ENCODE peak calls at places on chromosome 22, in six cellular contexts. U, P, F, Y, O and N are unnamed samples.

GRCh38 chr22:23183107-23183698 is 2.9 kb downstream of the BCR start:
- DNase-seq in U (peak; percentile 60), P (peak; percentile 68), F (peak; percentile 66), Y (no peak), O (peak; percentile 31), N (peak; percentile 79)

GRCh38 chr22:30733081-30733680 is 38.5 kb downstream of the OSBP2 start:
- DNase-seq in U (no peak), P (no peak), F (no peak), Y (no peak), O (no peak), N (no peak)

GRCh38 chr22:23383491-23384450 is 196.3 kb downstream of the IGLL1 start:
- DNase-seq in U (no peak), P (no peak), F (no peak), Y (no peak), O (no peak), N (peak; percentile 86)

GRCh38 chr22:19719055-19719482 is 4.3 kb upstream of the GP1BB start:
- DNase-seq in U (peak; percentile 67), P (no peak), F (no peak), Y (no peak), O (no peak), N (no peak)

GRCh38 chr22:24435861-24436351 is 8.5 kb downstream of the ADORA2A start:
- DNase-seq in U (peak; percentile 64), P (no peak), F (peak; percentile 45), Y (no peak), O (no peak), N (no peak)

GRCh38 chr22:35736166-35736565 is 18.5 kb downstream of the APOL5 start:
- DNase-seq in U (no peak), P (no peak), F (no peak), Y (no peak), O (no peak), N (no peak)

GRCh38 chr22:19174106-19175025 is 4.2 kb downstream of the SLC25A1 start:
- DNase-seq in U (no peak), P (no peak), F (peak; percentile 79), Y (no peak), O (no peak), N (peak; percentile 65)

GRCh38 chr22:29692327-29692640 is 27.5 kb upstream of the CABP7 start:
- DNase-seq in U (no peak), P (no peak), F (no peak), Y (no peak), O (no peak), N (no peak)

GRCh38 chr22:48302657-48303359 is 1524.9 kb downstream of the BRD1 start:
- DNase-seq in U (peak; percentile 54), P (no peak), F (no peak), Y (no peak), O (no peak), N (no peak)

GRCh38 chr22:36104988-36105387 is 55.6 kb downstream of the APOL3 start:
- DNase-seq in U (no peak), P (no peak), F (no peak), Y (no peak), O (no peak), N (no peak)

GRCh38 chr22:48410536-48410935 is 1417.1 kb downstream of the BRD1 start:
- DNase-seq in U (no peak), P (no peak), F (no peak), Y (no peak), O (no peak), N (no peak)

GRCh38 chr22:41216984-41217383 is 11.9 kb downstream of the L3MBTL2 start:
- DNase-seq in U (no peak), P (no peak), F (no peak), Y (no peak), O (peak; percentile 77), N (no peak)

GRCh38 chr22:31952094-31952401 is 7.7 kb downstream of the YWHAH start:
- DNase-seq in U (no peak), P (no peak), F (no peak), Y (no peak), O (no peak), N (no peak)

GRCh38 chr22:22110548-22111266 is 128.1 kb upstream of the TOP3B start:
- DNase-seq in U (peak; percentile 56), P (peak; percentile 85), F (peak; percentile 92), Y (no peak), O (no peak), N (peak; percentile 51)

GRCh38 chr22:50210378-50211139 is 9.7 kb downstream of the SELENOO start:
- DNase-seq in U (no peak), P (no peak), F (no peak), Y (no peak), O (no peak), N (no peak)

GRCh38 chr22:44721206-44721605 is 19.2 kb downstream of the PRR5 start:
- DNase-seq in U (no peak), P (no peak), F (no peak), Y (no peak), O (no peak), N (no peak)

GRCh38 chr22:20241579-20242392 is 26.3 kb downstream of the RTN4R start:
- DNase-seq in U (no peak), P (no peak), F (no peak), Y (no peak), O (no peak), N (no peak)

GRCh38 chr22:44583076-44583760 is 85.2 kb upstream of the RTL6 start:
- DNase-seq in U (peak; percentile 20), P (no peak), F (no peak), Y (no peak), O (no peak), N (peak; percentile 21)

GRCh38 chr22:47837703-47838102 is 1075.3 kb downstream of the TBC1D22A start:
- DNase-seq in U (no peak), P (no peak), F (no peak), Y (no peak), O (peak; percentile 27), N (peak; percentile 57)

GRCh38 chr22:25402501-25403283 is 161.8 kb upstream of the GRK3 start:
- DNase-seq in U (no peak), P (no peak), F (no peak), Y (no peak), O (no peak), N (no peak)

GRCh38 chr22:47398491-47398890 is 636.0 kb downstream of the TBC1D22A start:
- DNase-seq in U (no peak), P (no peak), F (no peak), Y (no peak), O (no peak), N (no peak)

GRCh38 chr22:41798736-41799135 is 1.7 kb upstream of the CCDC134 start:
- DNase-seq in U (no peak), P (no peak), F (no peak), Y (no peak), O (no peak), N (no peak)

GRCh38 chr22:49856343-49856742 is 2.7 kb downstream of the ZBED4 start:
- DNase-seq in U (no peak), P (no peak), F (no peak), Y (no peak), O (no peak), N (no peak)

GRCh38 chr22:42949159-42949558 is 65.8 kb downstream of the PACSIN2 start:
- DNase-seq in U (no peak), P (no peak), F (peak; percentile 45), Y (no peak), O (no peak), N (peak; percentile 23)

GRCh38 chr22:34760276-34761008 is 305.5 kb upstream of the ISX start:
- DNase-seq in U (no peak), P (no peak), F (no peak), Y (no peak), O (no peak), N (no peak)

GRCh38 chr22:38162881-38163843 is 18.5 kb downstream of the PLA2G6 start:
- DNase-seq in U (no peak), P (no peak), F (peak; percentile 33), Y (no peak), O (no peak), N (no peak)

GRCh38 chr22:19880786-19881569 is 26.3 kb upstream of the GNB1L start:
- DNase-seq in U (peak; percentile 75), P (peak; percentile 61), F (peak; percentile 51), Y (no peak), O (no peak), N (peak; percentile 98)

GRCh38 chr22:41699264-41700104 is at the start of gene MEI1:
- DNase-seq in U (peak; percentile 96), P (no peak), F (peak; percentile 93), Y (peak; percentile 84), O (no peak), N (peak; percentile 85)

GRCh38 chr22:46352691-46353386 is 17.3 kb downstream of the TRMU start:
- DNase-seq in U (peak; percentile 74), P (no peak), F (no peak), Y (no peak), O (no peak), N (peak; percentile 26)

GRCh38 chr22:42344391-42344861 is 74.0 kb upstream of the TCF20 start:
- DNase-seq in U (peak; percentile 76), P (no peak), F (no peak), Y (no peak), O (no peak), N (peak; percentile 76)

GRCh38 chr22:23752090-23752691 is 1.3 kb upstream of the ZNF70 start:
- DNase-seq in U (peak; percentile 48), P (no peak), F (peak; percentile 88), Y (no peak), O (no peak), N (no peak)

GRCh38 chr22:29380032-29380781 is 8.2 kb downstream of the AP1B1 start:
- DNase-seq in U (no peak), P (no peak), F (no peak), Y (no peak), O (no peak), N (no peak)

GRCh38 chr22:30870451-30871345 is 97.9 kb downstream of the MORC2 start:
- DNase-seq in U (peak; percentile 29), P (no peak), F (peak; percentile 33), Y (no peak), O (no peak), N (peak; percentile 20)

GRCh38 chr22:19604711-19605268 is 80.6 kb upstream of the CLDN5 start:
- DNase-seq in U (no peak), P (peak; percentile 9), F (no peak), Y (no peak), O (no peak), N (no peak)

GRCh38 chr22:31243339-31244043 is 31.4 kb downstream of the LIMK2 start:
- DNase-seq in U (no peak), P (no peak), F (no peak), Y (no peak), O (no peak), N (no peak)

GRCh38 chr22:45971389-45972028 is 5.5 kb downstream of the WNT7B start:
- DNase-seq in U (no peak), P (no peak), F (no peak), Y (no peak), O (no peak), N (no peak)

GRCh38 chr22:24945430-24945829 is 1.1 kb downstream of the LHFPL7 start:
- DNase-seq in U (no peak), P (no peak), F (no peak), Y (no peak), O (no peak), N (no peak)

GRCh38 chr22:41237707-41238569 is 2.8 kb downstream of the CHADL start:
- DNase-seq in U (peak; percentile 89), P (no peak), F (peak; percentile 93), Y (peak; percentile 57), O (peak; percentile 66), N (peak; percentile 77)